ENCODE peak calls at places on chromosomes 13 and 19, in five cellular contexts. One of them, this sample, is unnamed.
A peak's percentile ranks its signal among the peaks of the same experiment; 100 is the strongest.

GRCh38 chr13:23175920-23176319 is 4.9 kb upstream of the SGCG start:
- DNase-seq in left ventricle myocardium inferior: no peak
- DNase-seq in AG09309: no peak
- DNase-seq in cardiac fibroblast: peak; percentile 5
- DNase-seq in heart right ventricle: no peak
- DNase-seq in this sample: no peak

GRCh38 chr13:27971236-27971645 is 2.1 kb upstream of the CDX2 start:
- DNase-seq in left ventricle myocardium inferior: no peak
- DNase-seq in AG09309: no peak
- DNase-seq in cardiac fibroblast: no peak
- DNase-seq in heart right ventricle: no peak
- DNase-seq in this sample: no peak

GRCh38 chr13:42970824-42971669 is 21.0 kb downstream of the EPSTI1 start:
- DNase-seq in left ventricle myocardium inferior: no peak
- DNase-seq in AG09309: no peak
- DNase-seq in cardiac fibroblast: peak; percentile 36
- DNase-seq in heart right ventricle: no peak
- DNase-seq in this sample: peak; percentile 9

GRCh38 chr19:23972161-23972560 is 57.5 kb downstream of the ZNF726 start:
- DNase-seq in left ventricle myocardium inferior: no peak
- DNase-seq in AG09309: no peak
- DNase-seq in cardiac fibroblast: no peak
- DNase-seq in heart right ventricle: no peak
- DNase-seq in this sample: no peak

GRCh38 chr19:45954132-45954531 is 19.5 kb downstream of the NOVA2 start:
- DNase-seq in left ventricle myocardium inferior: no peak
- DNase-seq in AG09309: no peak
- DNase-seq in cardiac fibroblast: no peak
- DNase-seq in heart right ventricle: no peak
- DNase-seq in this sample: peak; percentile 41

GRCh38 chr13:49329831-49330545 is 82.3 kb downstream of the CDADC1 start:
- DNase-seq in left ventricle myocardium inferior: no peak
- DNase-seq in AG09309: no peak
- DNase-seq in cardiac fibroblast: no peak
- DNase-seq in heart right ventricle: no peak
- DNase-seq in this sample: no peak

GRCh38 chr19:34018546-34018945 is 153.8 kb upstream of the LSM14A start:
- DNase-seq in left ventricle myocardium inferior: no peak
- DNase-seq in AG09309: no peak
- DNase-seq in cardiac fibroblast: no peak
- DNase-seq in heart right ventricle: no peak
- DNase-seq in this sample: no peak

GRCh38 chr13:112965103-112965502 is 3.9 kb upstream of the MCF2L start:
- DNase-seq in left ventricle myocardium inferior: no peak
- DNase-seq in AG09309: no peak
- DNase-seq in cardiac fibroblast: no peak
- DNase-seq in heart right ventricle: peak; percentile 67
- DNase-seq in this sample: no peak

GRCh38 chr19:19549804-19550453 is 11.9 kb downstream of the CILP2 start:
- DNase-seq in left ventricle myocardium inferior: no peak
- DNase-seq in AG09309: no peak
- DNase-seq in cardiac fibroblast: no peak
- DNase-seq in heart right ventricle: no peak
- DNase-seq in this sample: no peak

GRCh38 chr13:74129500-74130144 is 4.6 kb downstream of the KLF12 start:
- DNase-seq in left ventricle myocardium inferior: peak; percentile 21
- DNase-seq in AG09309: no peak
- DNase-seq in cardiac fibroblast: no peak
- DNase-seq in heart right ventricle: peak; percentile 12
- DNase-seq in this sample: no peak

GRCh38 chr13:96967248-96967745 is 27.0 kb downstream of the OXGR1 start:
- DNase-seq in left ventricle myocardium inferior: no peak
- DNase-seq in AG09309: no peak
- DNase-seq in cardiac fibroblast: no peak
- DNase-seq in heart right ventricle: no peak
- DNase-seq in this sample: no peak
- TF ChIP-seq CTCF in left ventricle myocardium inferior: no peak
- TF ChIP-seq CTCF in AG09309: no peak
- TF ChIP-seq CTCF in cardiac fibroblast: no peak
- TF ChIP-seq CTCF in heart right ventricle: no peak
- TF ChIP-seq CTCF in this sample: no peak

DNA sequence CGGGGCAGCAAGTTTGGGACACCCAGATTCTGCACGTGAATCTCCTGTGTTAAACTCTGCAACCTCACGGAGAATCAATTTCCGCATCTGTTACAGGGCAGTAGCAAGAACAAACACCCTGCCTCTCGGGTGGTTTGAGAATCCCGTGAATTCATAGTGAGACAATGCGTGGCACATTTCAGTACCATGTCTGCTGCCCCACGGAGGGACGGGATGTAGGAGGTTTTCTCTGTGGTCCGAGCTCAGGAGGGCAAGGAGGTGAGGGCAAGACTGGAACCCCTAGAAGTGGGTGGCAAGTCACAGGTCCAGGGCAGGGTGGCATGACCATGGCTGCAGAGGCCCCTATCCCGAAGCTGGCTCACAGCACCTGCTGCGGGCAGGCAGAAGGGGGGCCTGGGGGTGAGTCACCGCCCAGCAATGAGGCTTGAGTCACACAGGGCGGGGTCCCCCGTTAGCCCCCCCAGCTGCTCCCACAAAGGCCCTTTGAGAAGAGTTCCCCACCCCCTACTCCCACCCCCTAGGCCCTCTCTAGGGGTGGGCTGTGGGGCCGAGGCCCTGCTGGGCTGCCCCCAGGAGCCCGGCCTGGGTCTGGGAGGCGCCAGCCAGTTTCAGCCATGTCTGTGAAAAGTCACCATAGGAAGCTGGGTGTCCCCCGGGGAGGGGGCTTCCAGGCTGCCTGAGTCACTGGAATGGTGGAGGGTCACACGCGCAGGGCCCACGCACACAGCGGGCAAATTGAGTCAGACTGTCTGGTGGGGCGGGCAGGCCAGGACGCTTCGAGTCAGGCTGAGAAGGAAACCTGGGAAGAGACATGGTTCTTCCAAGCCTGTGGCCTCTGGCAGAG is 25.8 kb upstream of the NANOS3 start:
- DNase-seq in left ventricle myocardium inferior: peak; percentile 79
- DNase-seq in AG09309: no peak
- DNase-seq in cardiac fibroblast: peak; percentile 95
- DNase-seq in heart right ventricle: peak; percentile 88
- DNase-seq in this sample: no peak
- H3K4me3 ChIP-seq in left ventricle myocardium inferior: peak overlapping the region; percentile 59
- H3K4me3 ChIP-seq in AG09309: peak overlapping the region; percentile 32
- H3K4me3 ChIP-seq in cardiac fibroblast: peak overlapping the region; percentile 36
- H3K4me3 ChIP-seq in heart right ventricle: peak overlapping the region; percentile 16
- H3K4me3 ChIP-seq in this sample: no peak overlapping the region

DNA sequence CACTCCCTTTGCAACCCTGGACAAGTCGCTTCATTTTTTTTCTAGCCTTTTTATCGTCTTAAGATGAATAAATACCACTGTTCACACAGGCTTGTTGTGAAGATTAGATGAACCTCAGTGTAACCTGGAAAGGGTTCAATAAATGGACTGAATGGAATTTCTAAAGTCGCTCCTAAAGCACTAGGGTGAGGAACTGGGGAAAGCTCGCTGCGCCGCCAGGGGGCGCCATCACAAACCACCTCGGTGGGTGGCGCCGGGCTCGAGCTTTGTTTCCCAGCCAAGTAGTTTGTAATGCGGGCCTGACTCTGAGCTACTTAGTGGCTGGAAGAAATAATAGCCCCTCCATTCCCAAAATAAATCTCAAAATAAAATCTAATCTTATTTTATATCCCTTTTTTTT is 2.2 kb upstream of the CEACAM6 start:
- DNase-seq in left ventricle myocardium inferior: peak; percentile 35
- DNase-seq in AG09309: no peak
- DNase-seq in cardiac fibroblast: peak; percentile 18
- DNase-seq in heart right ventricle: no peak
- DNase-seq in this sample: peak; percentile 70
- TF ChIP-seq CTCF in left ventricle myocardium inferior: peak; percentile 60
- TF ChIP-seq CTCF in AG09309: peak; percentile 71
- TF ChIP-seq CTCF in cardiac fibroblast: peak; percentile 80
- TF ChIP-seq CTCF in heart right ventricle: peak; percentile 59
- TF ChIP-seq CTCF in this sample: peak; percentile 74

GRCh38 chr19:17242431-17243208 is 3.1 kb downstream of the NR2F6 start:
- DNase-seq in left ventricle myocardium inferior: no peak
- DNase-seq in AG09309: no peak
- DNase-seq in cardiac fibroblast: no peak
- DNase-seq in heart right ventricle: no peak
- DNase-seq in this sample: no peak
- H3K4me3 ChIP-seq in left ventricle myocardium inferior: peak overlapping the region; percentile 91
- H3K4me3 ChIP-seq in AG09309: peak overlapping the region; percentile 7
- H3K4me3 ChIP-seq in cardiac fibroblast: peak overlapping the region; percentile 86
- H3K4me3 ChIP-seq in heart right ventricle: no peak overlapping the region
- H3K4me3 ChIP-seq in this sample: peak overlapping the region; percentile 72

DNA sequence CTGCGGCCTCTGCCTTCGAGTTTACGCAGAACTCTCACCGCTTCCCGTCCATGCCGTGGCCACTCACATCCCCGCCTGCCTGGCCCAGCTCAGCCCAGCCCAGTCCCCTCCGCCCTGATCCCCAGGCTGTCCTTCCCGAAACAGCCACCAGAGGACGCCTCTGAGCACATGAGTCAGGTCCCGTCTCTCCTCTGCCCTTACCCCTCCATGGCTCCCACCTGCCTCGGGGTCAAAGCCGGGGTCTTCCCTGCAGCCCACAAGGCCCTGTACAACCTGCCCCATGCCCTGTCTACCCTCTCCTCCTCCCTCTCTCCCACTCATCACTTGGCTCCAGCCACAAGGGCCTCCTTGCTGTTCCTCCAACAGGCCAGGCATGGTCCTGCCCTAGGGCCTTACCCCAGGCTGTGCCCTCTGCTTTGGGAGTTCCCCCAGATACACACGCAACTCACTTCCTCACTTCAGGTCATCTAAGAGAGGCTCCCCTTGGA is 8.1 kb upstream of the SEMA6B start:
- DNase-seq in left ventricle myocardium inferior: peak; percentile 69
- DNase-seq in AG09309: no peak
- DNase-seq in cardiac fibroblast: peak; percentile 69
- DNase-seq in heart right ventricle: peak; percentile 80
- DNase-seq in this sample: peak; percentile 87
- TF ChIP-seq CTCF in left ventricle myocardium inferior: peak; percentile 85
- TF ChIP-seq CTCF in AG09309: peak; percentile 90
- TF ChIP-seq CTCF in cardiac fibroblast: peak; percentile 99
- TF ChIP-seq CTCF in heart right ventricle: peak; percentile 82
- TF ChIP-seq CTCF in this sample: peak; percentile 98

GRCh38 chr19:18001837-18002345 is 6.1 kb upstream of the ARRDC2 start:
- DNase-seq in left ventricle myocardium inferior: no peak
- DNase-seq in AG09309: no peak
- DNase-seq in cardiac fibroblast: no peak
- DNase-seq in heart right ventricle: no peak
- DNase-seq in this sample: no peak

GRCh38 chr19:17999685-18000479 is 8.1 kb upstream of the ARRDC2 start:
- DNase-seq in left ventricle myocardium inferior: no peak
- DNase-seq in AG09309: no peak
- DNase-seq in cardiac fibroblast: no peak
- DNase-seq in heart right ventricle: no peak
- DNase-seq in this sample: no peak

GRCh38 chr19:17998827-17999150 is 9.2 kb upstream of the ARRDC2 start:
- DNase-seq in left ventricle myocardium inferior: no peak
- DNase-seq in AG09309: no peak
- DNase-seq in cardiac fibroblast: no peak
- DNase-seq in heart right ventricle: no peak
- DNase-seq in this sample: no peak

GRCh38 chr19:18000981-18001836 is 6.8 kb upstream of the ARRDC2 start:
- DNase-seq in left ventricle myocardium inferior: peak; percentile 91
- DNase-seq in AG09309: peak; percentile 38
- DNase-seq in cardiac fibroblast: peak; percentile 89
- DNase-seq in heart right ventricle: peak; percentile 90
- DNase-seq in this sample: peak; percentile 76

DNA sequence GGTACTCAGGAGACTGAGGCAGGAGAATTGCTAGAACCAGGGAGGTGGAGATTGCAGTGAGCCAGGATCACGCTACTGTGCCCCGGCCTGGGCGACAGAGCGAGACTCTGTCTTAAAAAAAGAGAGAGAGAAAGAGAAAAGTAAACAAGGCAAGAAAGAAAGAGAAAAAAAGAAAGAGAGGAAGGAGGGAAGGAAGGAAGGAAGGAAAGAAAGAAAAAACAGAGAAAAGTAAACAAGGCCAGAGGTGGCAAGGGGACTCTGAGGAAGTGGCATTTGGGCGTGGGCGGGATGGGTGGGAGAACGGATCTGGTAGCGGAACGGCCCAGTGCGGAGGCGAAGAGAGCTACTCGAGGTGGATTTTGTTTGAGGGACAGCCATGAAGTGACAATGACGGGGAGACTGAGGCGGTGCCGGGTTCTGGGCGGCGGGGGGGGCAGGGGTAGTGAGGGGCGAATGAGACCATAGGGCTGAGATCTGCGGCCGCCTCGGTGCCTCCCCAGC is 7.4 kb upstream of the ARRDC2 start:
- DNase-seq in left ventricle myocardium inferior: no peak
- DNase-seq in AG09309: no peak
- DNase-seq in cardiac fibroblast: no peak
- DNase-seq in heart right ventricle: no peak
- DNase-seq in this sample: no peak
- H3K4me3 ChIP-seq in left ventricle myocardium inferior: peak overlapping the region; percentile 82
- H3K4me3 ChIP-seq in AG09309: peak overlapping the region; percentile 81
- H3K4me3 ChIP-seq in cardiac fibroblast: peak overlapping the region; percentile 78
- H3K4me3 ChIP-seq in heart right ventricle: peak overlapping the region; percentile 61
- H3K4me3 ChIP-seq in this sample: peak overlapping the region; percentile 46

GRCh38 chr13:111506621-111507020 is 186.2 kb downstream of the TEX29 start:
- DNase-seq in left ventricle myocardium inferior: no peak
- DNase-seq in AG09309: no peak
- DNase-seq in cardiac fibroblast: no peak
- DNase-seq in heart right ventricle: no peak
- DNase-seq in this sample: no peak

GRCh38 chr13:111503376-111503775 is 182.9 kb downstream of the TEX29 start:
- DNase-seq in left ventricle myocardium inferior: no peak
- DNase-seq in AG09309: no peak
- DNase-seq in cardiac fibroblast: no peak
- DNase-seq in heart right ventricle: no peak
- DNase-seq in this sample: peak; percentile 3

GRCh38 chr13:111503905-111504695 is 183.7 kb downstream of the TEX29 start:
- DNase-seq in left ventricle myocardium inferior: no peak
- DNase-seq in AG09309: no peak
- DNase-seq in cardiac fibroblast: no peak
- DNase-seq in heart right ventricle: no peak
- DNase-seq in this sample: peak; percentile 4

GRCh38 chr13:111506131-111506530 is 185.7 kb downstream of the TEX29 start:
- DNase-seq in left ventricle myocardium inferior: no peak
- DNase-seq in AG09309: no peak
- DNase-seq in cardiac fibroblast: no peak
- DNase-seq in heart right ventricle: no peak
- DNase-seq in this sample: peak; percentile 4

DNA sequence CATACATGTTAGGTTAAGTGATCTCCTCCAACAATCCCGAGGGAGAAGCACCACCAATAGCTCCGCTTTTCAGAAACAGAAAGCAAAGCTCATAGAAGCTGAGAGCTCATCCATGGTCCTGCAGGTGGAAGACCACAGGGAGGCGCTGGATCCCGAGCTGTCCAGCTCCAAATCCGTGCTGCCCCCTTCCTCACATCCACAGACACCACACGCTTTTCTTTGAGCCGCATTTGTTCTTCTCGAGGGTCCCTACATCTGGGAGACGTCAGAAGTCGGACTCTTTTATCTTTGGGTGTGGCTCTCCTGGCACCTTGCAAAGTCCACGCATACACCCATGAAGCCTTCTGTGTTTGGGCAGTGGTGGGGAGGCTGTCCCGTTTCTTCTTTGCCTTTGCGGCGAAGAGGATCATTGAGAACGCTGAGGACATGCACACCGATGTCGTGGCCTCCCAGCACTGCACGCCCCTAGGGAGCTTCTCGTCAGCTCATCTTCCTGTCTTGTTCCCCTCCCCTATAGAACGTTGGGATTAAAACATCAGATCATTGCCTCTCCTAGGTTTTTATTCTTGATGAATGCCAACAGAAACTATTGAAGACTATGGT is 184.8 kb downstream of the TEX29 start:
- DNase-seq in left ventricle myocardium inferior: no peak
- DNase-seq in AG09309: no peak
- DNase-seq in cardiac fibroblast: no peak
- DNase-seq in heart right ventricle: no peak
- DNase-seq in this sample: peak; percentile 41
- TF ChIP-seq CTCF in left ventricle myocardium inferior: peak; percentile 47
- TF ChIP-seq CTCF in AG09309: no peak
- TF ChIP-seq CTCF in cardiac fibroblast: no peak
- TF ChIP-seq CTCF in heart right ventricle: no peak
- TF ChIP-seq CTCF in this sample: peak; percentile 85

This sample was measured in WERI-Rb-1.